ENCODE peak calls at places on chromosomes 12 and 14, in nine cellular contexts. One of them, this sample, is unnamed.

GRCh38 chr14:54703724-54704123 is 136.8 kb downstream of the SAMD4A start:
- DNase-seq in central memory CD4-positive, alpha-beta T cell: no peak
- DNase-seq in stomach: no peak
- DNase-seq in AG09319: no peak
- DNase-seq in globus pallidus: no peak
- DNase-seq in naive thymus-derived CD8-positive, alpha-beta T cell: no peak
- DNase-seq in testis: no peak
- DNase-seq in upper lobe of right lung: no peak
- DNase-seq in pulmonary artery endothelial cell: no peak
- DNase-seq in this sample: no peak

GRCh38 chr12:52380271-52380694 is 5.2 kb downstream of the KRT84 start:
- DNase-seq in central memory CD4-positive, alpha-beta T cell: no peak
- DNase-seq in stomach: peak
- DNase-seq in AG09319: no peak
- DNase-seq in globus pallidus: peak
- DNase-seq in naive thymus-derived CD8-positive, alpha-beta T cell: no peak
- DNase-seq in testis: peak
- DNase-seq in upper lobe of right lung: peak
- DNase-seq in pulmonary artery endothelial cell: no peak
- DNase-seq in this sample: peak

GRCh38 chr14:92950193-92950540 is 27.2 kb downstream of the CHGA start:
- DNase-seq in central memory CD4-positive, alpha-beta T cell: no peak
- DNase-seq in stomach: no peak
- DNase-seq in AG09319: no peak
- DNase-seq in globus pallidus: no peak
- DNase-seq in naive thymus-derived CD8-positive, alpha-beta T cell: no peak
- DNase-seq in testis: no peak
- DNase-seq in upper lobe of right lung: no peak
- DNase-seq in pulmonary artery endothelial cell: no peak
- DNase-seq in this sample: no peak

GRCh38 chr12:76952995-76953394 is 74.2 kb upstream of the CSRP2 start:
- DNase-seq in central memory CD4-positive, alpha-beta T cell: no peak
- DNase-seq in stomach: no peak
- DNase-seq in AG09319: no peak
- DNase-seq in globus pallidus: no peak
- DNase-seq in naive thymus-derived CD8-positive, alpha-beta T cell: no peak
- DNase-seq in testis: no peak
- DNase-seq in upper lobe of right lung: no peak
- DNase-seq in pulmonary artery endothelial cell: no peak
- DNase-seq in this sample: no peak

GRCh38 chr14:61042220-61042619 is 61.2 kb downstream of the SLC38A6 start:
- DNase-seq in central memory CD4-positive, alpha-beta T cell: no peak
- DNase-seq in stomach: no peak
- DNase-seq in AG09319: no peak
- DNase-seq in globus pallidus: no peak
- DNase-seq in naive thymus-derived CD8-positive, alpha-beta T cell: no peak
- DNase-seq in testis: no peak
- DNase-seq in upper lobe of right lung: no peak
- DNase-seq in pulmonary artery endothelial cell: no peak
- DNase-seq in this sample: no peak

GRCh38 chr14:68634346-68634745 is 158.5 kb downstream of the ZFP36L1 start:
- DNase-seq in central memory CD4-positive, alpha-beta T cell: no peak
- DNase-seq in stomach: no peak
- DNase-seq in AG09319: no peak
- DNase-seq in globus pallidus: no peak
- DNase-seq in naive thymus-derived CD8-positive, alpha-beta T cell: no peak
- DNase-seq in testis: no peak
- DNase-seq in upper lobe of right lung: peak
- DNase-seq in pulmonary artery endothelial cell: no peak
- DNase-seq in this sample: no peak

GRCh38 chr12:102216086-102216691 is 18.6 kb upstream of the PMCH start:
- DNase-seq in central memory CD4-positive, alpha-beta T cell: no peak
- DNase-seq in stomach: no peak
- DNase-seq in AG09319: peak
- DNase-seq in globus pallidus: no peak
- DNase-seq in naive thymus-derived CD8-positive, alpha-beta T cell: no peak
- DNase-seq in testis: no peak
- DNase-seq in upper lobe of right lung: no peak
- DNase-seq in pulmonary artery endothelial cell: peak
- DNase-seq in this sample: peak

GRCh38 chr12:71392521-71393145 is 47.0 kb upstream of the LGR5 start:
- DNase-seq in central memory CD4-positive, alpha-beta T cell: no peak
- DNase-seq in stomach: no peak
- DNase-seq in AG09319: peak
- DNase-seq in globus pallidus: peak
- DNase-seq in naive thymus-derived CD8-positive, alpha-beta T cell: no peak
- DNase-seq in testis: peak
- DNase-seq in upper lobe of right lung: no peak
- DNase-seq in pulmonary artery endothelial cell: peak
- DNase-seq in this sample: peak

GRCh38 chr14:29016050-29016900 is 249.7 kb downstream of the FOXG1 start:
- DNase-seq in central memory CD4-positive, alpha-beta T cell: no peak
- DNase-seq in stomach: no peak
- DNase-seq in AG09319: peak
- DNase-seq in globus pallidus: no peak
- DNase-seq in naive thymus-derived CD8-positive, alpha-beta T cell: no peak
- DNase-seq in testis: peak
- DNase-seq in upper lobe of right lung: peak
- DNase-seq in pulmonary artery endothelial cell: peak
- DNase-seq in this sample: peak

GRCh38 chr12:27000962-27001361 is 13.2 kb downstream of the TM7SF3 start:
- DNase-seq in central memory CD4-positive, alpha-beta T cell: no peak
- DNase-seq in stomach: no peak
- DNase-seq in AG09319: no peak
- DNase-seq in globus pallidus: no peak
- DNase-seq in naive thymus-derived CD8-positive, alpha-beta T cell: no peak
- DNase-seq in testis: no peak
- DNase-seq in upper lobe of right lung: no peak
- DNase-seq in pulmonary artery endothelial cell: no peak
- DNase-seq in this sample: no peak

GRCh38 chr14:59897757-59898383 is 22.1 kb upstream of the LRRC9 start:
- DNase-seq in central memory CD4-positive, alpha-beta T cell: no peak
- DNase-seq in stomach: peak
- DNase-seq in AG09319: no peak
- DNase-seq in globus pallidus: peak
- DNase-seq in naive thymus-derived CD8-positive, alpha-beta T cell: no peak
- DNase-seq in testis: peak
- DNase-seq in upper lobe of right lung: no peak
- DNase-seq in pulmonary artery endothelial cell: peak
- DNase-seq in this sample: peak

GRCh38 chr12:89544730-89545184 is 18.9 kb upstream of the POC1B start:
- DNase-seq in central memory CD4-positive, alpha-beta T cell: no peak
- DNase-seq in stomach: peak
- DNase-seq in AG09319: no peak
- DNase-seq in globus pallidus: no peak
- DNase-seq in naive thymus-derived CD8-positive, alpha-beta T cell: no peak
- DNase-seq in testis: peak
- DNase-seq in upper lobe of right lung: peak
- DNase-seq in pulmonary artery endothelial cell: no peak
- DNase-seq in this sample: peak

GRCh38 chr14:103072595-103073366 is 11.2 kb upstream of the LBHD2 start:
- DNase-seq in central memory CD4-positive, alpha-beta T cell: no peak
- DNase-seq in stomach: no peak
- DNase-seq in AG09319: no peak
- DNase-seq in globus pallidus: no peak
- DNase-seq in naive thymus-derived CD8-positive, alpha-beta T cell: no peak
- DNase-seq in testis: no peak
- DNase-seq in upper lobe of right lung: peak
- DNase-seq in pulmonary artery endothelial cell: no peak
- DNase-seq in this sample: peak

GRCh38 chr12:80353254-80353653 is 90.8 kb upstream of the PTPRQ start:
- DNase-seq in central memory CD4-positive, alpha-beta T cell: no peak
- DNase-seq in stomach: no peak
- DNase-seq in AG09319: peak
- DNase-seq in globus pallidus: no peak
- DNase-seq in naive thymus-derived CD8-positive, alpha-beta T cell: no peak
- DNase-seq in testis: no peak
- DNase-seq in upper lobe of right lung: no peak
- DNase-seq in pulmonary artery endothelial cell: peak
- DNase-seq in this sample: peak

This sample was measured in lung microvascular endothelial cell.